ENCODE peak calls at places on chromosomes 5 and 9, in seven cellular contexts. R is Peyer's patch, M is AG10803, G is transverse colon, J is stomach, V is omental fat pad, O is HFFc6. X is an unnamed sample.

GRCh38 chr5:93929146-93929545 is 187.7 kb upstream of the POU5F2 start:
- DNase-seq in J (no peak), V (no peak), G (no peak), O (peak; percentile 8), R (no peak), M (peak; percentile 70), X (no peak)

GRCh38 chr5:6377121-6377520 is 1.2 kb downstream of the MED10 start:
- DNase-seq in V (no peak), R (no peak), G (no peak), J (no peak), O (no peak), M (peak; percentile 44), X (no peak)

GRCh38 chr5:115460476-115460875 is 84.1 kb downstream of the FEM1C start:
- DNase-seq in V (no peak), O (peak; percentile 96), G (no peak), M (peak; percentile 72), R (no peak), J (peak; percentile 80), X (no peak)

GRCh38 chr9:136845465-136846261 is 3.4 kb downstream of the AJM1 start:
- DNase-seq in G (no peak), R (no peak), J (no peak), V (no peak), M (no peak), O (no peak), X (no peak)

GRCh38 chr9:96491079-96491879 is 41.3 kb downstream of the HABP4 start:
- DNase-seq in R (no peak), M (no peak), O (no peak), V (no peak), J (no peak), G (no peak), X (no peak)

GRCh38 chr5:96293966-96294886 is 138.8 kb downstream of the PCSK1 start:
- DNase-seq in R (no peak), V (no peak), J (no peak), M (no peak), O (peak; percentile 26), G (no peak), X (no peak)

GRCh38 chr5:75010838-75011237 is 41.5 kb downstream of the GCNT4 start:
- DNase-seq in O (no peak), G (no peak), M (no peak), V (no peak), R (no peak), J (no peak), X (no peak)

GRCh38 chr5:138139776-138140080 is 500 bp upstream of the NME5 start:
- DNase-seq in J (no peak), R (no peak), O (no peak), V (no peak), G (no peak), M (no peak), X (no peak)

GRCh38 chr5:124043456-124043855 is 531.5 kb downstream of the CSNK1G3 start:
- DNase-seq in M (no peak), G (no peak), J (no peak), R (no peak), V (no peak), O (no peak), X (no peak)

GRCh38 chr9:87640385-87640795 is 85.5 kb upstream of the CTSL start:
- DNase-seq in R (no peak), J (peak; percentile 81), M (peak; percentile 9), O (peak; percentile 8), G (no peak), V (no peak), X (no peak)

GRCh38 chr9:134983094-134983493 is 65.4 kb upstream of the FCN1 start:
- DNase-seq in G (no peak), V (no peak), O (no peak), J (peak; percentile 30), R (peak; percentile 44), M (no peak), X (no peak)

GRCh38 chr5:163861670-163862069 is 356.3 kb downstream of the MAT2B start:
- DNase-seq in J (no peak), R (no peak), M (no peak), V (no peak), O (no peak), G (no peak), X (no peak)

GRCh38 chr9:95570150-95570549 is 53.4 kb upstream of the PTCH1 start:
- DNase-seq in O (peak; percentile 14), V (no peak), M (peak; percentile 57), G (no peak), R (peak; percentile 30), J (no peak), X (no peak)

GRCh38 chr5:90807483-90807882 is 248.9 kb downstream of the ADGRV1 start:
- DNase-seq in O (no peak), R (no peak), M (no peak), V (no peak), J (peak; percentile 29), G (no peak), X (no peak)

GRCh38 chr9:97632406-97632991 is 669 bp downstream of the TSTD2 start:
- DNase-seq in G (peak; percentile 60), R (peak; percentile 63), V (peak; percentile 33), O (no peak), M (peak; percentile 80), J (peak; percentile 56), X (peak; percentile 14)

GRCh38 chr5:180817847-180818246 is 15.2 kb upstream of the MGAT1 start:
- DNase-seq in M (no peak), O (no peak), G (no peak), R (no peak), V (peak; percentile 19), J (no peak), X (no peak)

GRCh38 chr9:31807574-31808256 is 576.7 kb upstream of the ACO1 start:
- DNase-seq in V (no peak), J (no peak), M (no peak), G (no peak), R (no peak), O (no peak), X (no peak)
- TF ChIP-seq CTCF in V (no peak), J (no peak), M (no peak), G (no peak), R (no peak), O (no peak), X (no peak)

GRCh38 chr9:754150-754931 is 87.2 kb upstream of the DMRT1 start:
- DNase-seq in V (no peak), J (no peak), R (no peak), O (no peak), M (no peak), G (no peak), X (no peak)
- TF ChIP-seq CTCF in V (no peak), J (no peak), R (no peak), O (no peak), M (no peak), G (no peak), X (no peak)

DNA sequence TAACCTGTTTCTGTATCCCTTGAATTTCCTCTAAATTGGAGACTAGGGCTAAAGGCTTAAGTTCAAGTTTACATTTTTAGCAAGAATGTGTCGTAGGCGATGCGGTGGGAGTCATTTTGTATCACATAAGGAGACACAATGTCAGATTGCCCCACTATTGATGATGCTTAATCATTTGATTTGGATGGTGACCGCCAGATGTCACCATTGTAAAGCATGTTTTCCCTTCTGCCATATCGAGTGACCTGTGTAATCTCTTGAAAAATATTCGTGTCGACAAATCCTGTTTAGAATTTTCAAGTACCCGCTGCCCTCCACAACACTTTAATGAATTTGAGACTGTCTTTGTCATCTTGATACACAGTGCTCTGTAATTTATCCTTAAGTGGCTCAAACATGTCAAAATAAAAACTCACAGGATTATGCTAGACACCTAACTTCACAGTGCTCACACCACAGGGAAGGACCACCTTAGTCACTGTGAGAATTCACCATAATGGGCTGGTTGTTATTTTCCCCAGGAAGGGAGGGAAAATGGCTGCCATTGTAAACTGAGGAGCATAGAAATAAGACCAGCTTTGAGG is 34.5 kb upstream of the SLC46A2 start:
- DNase-seq in J (no peak), R (peak; percentile 60), M (peak; percentile 24), G (no peak), V (no peak), O (peak; percentile 13), X (no peak)
- TF ChIP-seq CTCF in J (no peak), R (no peak), M (peak; percentile 46), G (peak; percentile 41), V (no peak), O (peak; percentile 75), X (peak; percentile 58)

DNA sequence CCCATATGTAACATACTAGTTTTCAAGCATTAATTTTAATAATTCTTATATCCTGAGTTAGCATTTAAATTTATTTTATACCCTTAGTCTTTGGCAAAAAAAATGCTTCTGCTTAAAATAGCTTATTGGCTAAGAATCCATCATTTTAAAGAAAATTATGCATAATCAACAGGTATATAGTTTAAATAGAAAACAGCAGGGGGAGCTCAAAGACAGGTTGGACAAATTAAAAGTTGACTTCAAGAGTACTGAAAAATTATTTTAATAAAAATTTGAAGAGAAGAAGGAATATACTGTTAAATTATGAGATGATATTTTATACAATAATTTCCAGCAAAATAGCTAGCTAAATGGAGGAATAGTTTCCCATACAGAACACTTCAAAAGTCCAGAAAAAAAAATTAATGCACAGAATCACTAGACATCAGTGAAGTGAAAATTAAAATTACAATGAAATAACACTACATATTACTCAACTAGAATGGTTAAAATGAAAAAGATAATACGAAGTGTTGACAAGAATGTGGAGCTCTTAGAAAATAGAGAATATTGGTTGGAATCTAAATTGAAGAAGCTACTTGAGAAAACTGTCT is 387.1 kb downstream of the PDE4D start:
- DNase-seq in O (peak; percentile 26), V (no peak), J (no peak), M (peak; percentile 62), G (no peak), R (no peak), X (no peak)
- TF ChIP-seq CTCF in O (peak; percentile 80), V (no peak), J (no peak), M (peak; percentile 65), G (peak; percentile 68), R (no peak), X (peak; percentile 72)

GRCh38 chr5:28648108-28648507 is 1609.7 kb upstream of the CDH9 start:
- DNase-seq in O (no peak), R (no peak), J (no peak), V (no peak), M (no peak), G (no peak), X (no peak)
- TF ChIP-seq CTCF in O (no peak), R (no peak), J (no peak), V (no peak), M (no peak), G (no peak), X (peak; percentile 38)

X was measured in progenitor cell of endocrine pancreas.